ENCODE peak calls at places on chromosomes 11 and 22, in four cellular contexts. G is neural progenitor cell, C is B cell, J is spleen. T is an unnamed sample.

GRCh38 chr11:69947772-69948255 is 128.6 kb upstream of the FGF3 start:
- DNase-seq in G (no peak), C (no peak), J (peak), T (no peak)

GRCh38 chr22:46613606-46613997 is 6.6 kb upstream of the GRAMD4 start:
- DNase-seq in G (no peak), C (peak), J (peak), T (no peak)

GRCh38 chr11:75365711-75366181 is 14.3 kb upstream of the ARRB1 start:
- DNase-seq in G (no peak), C (no peak), J (no peak), T (no peak)

GRCh38 chr11:67043572-67044329 is 12.9 kb upstream of the RHOD start:
- DNase-seq in G (no peak), C (no peak), J (no peak), T (no peak)

GRCh38 chr11:63666874-63667273 is 4.3 kb downstream of the ATL3 start:
- DNase-seq in G (no peak), C (no peak), J (no peak), T (no peak)

GRCh38 chr11:117644403-117645155 is 152.4 kb downstream of the DSCAML1 start:
- DNase-seq in G (no peak), C (no peak), J (peak), T (no peak)

GRCh38 chr22:23884133-23884532 is 10.1 kb upstream of the MIF start:
- DNase-seq in G (no peak), C (no peak), J (no peak), T (no peak)

GRCh38 chr11:113991170-113991569 is 16.3 kb downstream of the HTR3A start:
- DNase-seq in G (peak), C (no peak), J (no peak), T (no peak)

GRCh38 chr11:72782081-72782920 is 11.5 kb downstream of the STARD10 start:
- DNase-seq in G (peak), C (no peak), J (no peak), T (no peak)

GRCh38 chr11:838441-839279 is 3.7 kb downstream of the POLR2L start:
- DNase-seq in G (peak), C (no peak), J (no peak), T (no peak)

GRCh38 chr22:24421428-24421931 is 5.9 kb upstream of the ADORA2A start:
- DNase-seq in G (peak), C (peak), J (no peak), T (peak)

GRCh38 chr11:123247498-123247799 is 52.4 kb upstream of the CLMP start:
- DNase-seq in G (no peak), C (no peak), J (no peak), T (no peak)
- TF ChIP-seq CTCF in G (no peak), C (peak), J (peak), T (peak)

DNA sequence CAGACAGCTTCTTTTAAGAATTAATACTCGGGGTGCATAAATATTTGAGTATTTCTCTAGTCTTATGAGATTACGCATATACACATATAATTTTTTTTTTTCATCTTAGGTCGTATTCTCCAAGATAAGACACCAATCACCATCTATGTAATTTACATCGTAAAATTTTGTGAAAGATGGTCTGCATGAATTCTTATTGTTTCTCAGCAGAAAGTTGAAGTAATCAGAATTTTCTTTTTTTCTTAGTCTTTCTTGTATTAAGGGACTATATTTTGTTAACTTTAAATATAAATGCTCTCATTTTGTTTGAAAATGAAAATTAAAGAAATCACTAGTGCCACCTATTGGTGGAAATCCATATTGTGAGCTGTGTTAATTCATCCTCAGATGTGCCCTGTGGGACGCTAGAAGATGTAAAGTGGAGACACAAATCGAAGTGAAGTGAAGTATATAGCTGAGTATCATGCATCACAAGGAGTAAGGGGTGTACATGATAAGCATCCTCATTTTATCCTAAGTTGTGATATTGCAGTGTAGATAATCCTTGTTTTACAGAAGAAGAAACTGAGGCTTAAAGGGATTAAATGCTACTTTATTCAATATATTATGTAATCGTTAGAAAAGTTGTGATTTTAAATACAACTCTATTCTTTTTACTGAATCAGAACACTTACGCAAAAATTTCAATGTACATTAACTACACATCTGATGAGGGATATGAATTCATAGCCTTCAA is 2084.3 kb downstream of the LRRC4C start:
- DNase-seq in G (peak), C (peak), J (no peak), T (no peak)
- TF ChIP-seq CTCF in G (peak), C (peak), J (peak), T (peak)

GRCh38 chr22:18022851-18023250 is 1.5 kb downstream of the MICAL3 start:
- DNase-seq in G (no peak), C (no peak), J (peak), T (no peak)

GRCh38 chr22:18024956-18025720 is 777 bp upstream of the MICAL3 start:
- DNase-seq in G (no peak), C (no peak), J (peak), T (no peak)

GRCh38 chr22:18023509-18024275 is 669 bp downstream of the MICAL3 start:
- DNase-seq in G (peak), C (peak), J (peak), T (peak)

GRCh38 chr22:18021431-18021830 is 2.9 kb downstream of the MICAL3 start:
- DNase-seq in G (no peak), C (no peak), J (peak), T (no peak)

DNA sequence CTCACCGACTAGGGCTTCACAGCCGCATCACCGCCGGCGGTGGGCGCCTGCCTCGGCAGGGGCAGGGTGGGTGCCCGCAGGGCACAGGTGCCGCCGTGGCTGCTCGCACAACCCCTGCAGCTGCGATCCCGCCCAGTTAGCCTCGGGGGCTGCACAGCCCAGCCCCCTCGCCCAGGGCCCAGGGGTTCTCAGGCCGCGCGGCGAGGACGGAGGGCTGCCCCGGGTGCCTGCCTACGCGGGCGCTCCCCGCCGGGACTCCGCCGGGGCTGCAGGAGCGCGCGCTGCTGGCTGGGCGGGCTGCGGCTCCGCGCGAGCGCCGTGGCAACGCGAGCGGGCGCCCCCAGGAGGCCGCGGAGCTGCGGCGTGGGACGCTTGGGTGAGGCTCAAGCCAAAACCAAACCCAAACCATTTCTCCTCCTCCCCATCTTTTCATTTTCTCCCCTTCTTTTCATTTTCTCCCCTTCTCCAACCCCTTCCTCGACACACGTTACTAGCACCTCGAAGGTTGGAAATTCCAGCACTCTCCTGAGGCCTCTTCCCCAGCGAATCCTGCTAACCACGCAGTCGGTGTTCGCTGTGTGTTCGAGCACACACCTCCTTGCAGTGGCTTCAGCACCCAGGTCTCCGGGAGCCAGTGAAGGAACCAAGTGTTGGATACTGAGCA is at the start of gene MICAL3:
- DNase-seq in G (peak), C (peak), J (peak), T (peak)
- TF ChIP-seq CTCF in G (peak), C (peak), J (peak), T (peak)

GRCh38 chr22:37499789-37500188 is 13.6 kb upstream of the MFNG start:
- DNase-seq in G (no peak), C (no peak), J (no peak), T (no peak)

GRCh38 chr22:37502342-37503182 is 16.4 kb upstream of the MFNG start:
- DNase-seq in G (no peak), C (no peak), J (no peak), T (no peak)

GRCh38 chr22:37500745-37501144 is 14.6 kb upstream of the MFNG start:
- DNase-seq in G (no peak), C (no peak), J (no peak), T (no peak)

GRCh38 chr22:37501610-37502341 is 15.6 kb upstream of the MFNG start:
- DNase-seq in G (no peak), C (no peak), J (no peak), T (no peak)

DNA sequence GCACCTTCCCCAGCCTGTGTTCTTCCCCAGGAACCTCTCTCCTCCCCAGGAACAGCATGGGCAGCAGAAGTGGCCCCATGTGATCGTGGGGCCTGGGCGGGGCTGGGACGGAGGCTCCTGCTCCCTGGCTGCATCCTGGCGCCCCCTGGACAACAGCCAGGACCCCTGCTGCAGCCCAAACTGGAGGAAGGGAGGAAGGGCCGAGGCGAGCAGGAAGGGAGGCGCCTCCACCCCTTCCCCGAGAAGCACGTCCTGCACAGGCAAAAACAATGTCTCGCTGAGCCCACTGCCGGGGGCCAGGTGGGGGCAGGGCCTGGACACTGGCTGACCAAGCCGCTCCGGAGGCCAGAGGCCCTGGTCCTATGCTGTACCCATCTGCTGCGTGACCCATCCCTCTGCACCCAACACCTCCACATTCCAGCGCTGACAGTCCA is 15.0 kb upstream of the MFNG start:
- DNase-seq in G (no peak), C (no peak), J (no peak), T (no peak)
- TF ChIP-seq CTCF in G (no peak), C (no peak), J (no peak), T (no peak)